ENCODE peak calls at places on chromosomes 7 and 10, in nine cellular contexts. One of them, this sample, is unnamed.

GRCh38 chr10:75652136-75652535 is 220.7 kb downstream of the LRMDA start:
- DNase-seq in CD8-positive, alpha-beta memory T cell: no peak
- DNase-seq in prostate gland: no peak
- DNase-seq in CD8-positive, alpha-beta T cell: no peak
- DNase-seq in mesendoderm: no peak
- DNase-seq in lung: no peak
- DNase-seq in OCI-LY7: no peak
- DNase-seq in HL-60: no peak
- DNase-seq in A549: no peak
- DNase-seq in this sample: no peak

GRCh38 chr7:30881448-30881847 is 30.2 kb upstream of the AQP1 start:
- DNase-seq in prostate gland: no peak
- DNase-seq in A549: no peak
- DNase-seq in lung: no peak
- DNase-seq in HL-60: no peak
- DNase-seq in mesendoderm: no peak
- DNase-seq in CD8-positive, alpha-beta memory T cell: no peak
- DNase-seq in OCI-LY7: no peak
- DNase-seq in CD8-positive, alpha-beta T cell: no peak
- DNase-seq in this sample: no peak

GRCh38 chr10:18879284-18879683 is 169.3 kb upstream of the MALRD1 start:
- DNase-seq in CD8-positive, alpha-beta memory T cell: no peak
- DNase-seq in mesendoderm: no peak
- DNase-seq in lung: no peak
- DNase-seq in HL-60: no peak
- DNase-seq in CD8-positive, alpha-beta T cell: no peak
- DNase-seq in A549: no peak
- DNase-seq in prostate gland: no peak
- DNase-seq in OCI-LY7: no peak
- DNase-seq in this sample: no peak

GRCh38 chr10:24826022-24826421 is 102.3 kb upstream of the ARHGAP21 start:
- DNase-seq in A549: no peak
- DNase-seq in OCI-LY7: no peak
- DNase-seq in mesendoderm: no peak
- DNase-seq in CD8-positive, alpha-beta memory T cell: no peak
- DNase-seq in CD8-positive, alpha-beta T cell: no peak
- DNase-seq in lung: no peak
- DNase-seq in prostate gland: no peak
- DNase-seq in HL-60: no peak
- DNase-seq in this sample: no peak

GRCh38 chr7:134619627-134620331 is 26.9 kb upstream of the BPGM start:
- DNase-seq in prostate gland: no peak
- DNase-seq in lung: no peak
- DNase-seq in OCI-LY7: no peak
- DNase-seq in CD8-positive, alpha-beta T cell: no peak
- DNase-seq in HL-60: no peak
- DNase-seq in A549: peak
- DNase-seq in CD8-positive, alpha-beta memory T cell: no peak
- DNase-seq in mesendoderm: no peak
- DNase-seq in this sample: no peak

GRCh38 chr10:132850246-132850645 is 64.3 kb upstream of the NKX6-2 start:
- DNase-seq in OCI-LY7: no peak
- DNase-seq in lung: no peak
- DNase-seq in CD8-positive, alpha-beta T cell: peak
- DNase-seq in A549: no peak
- DNase-seq in CD8-positive, alpha-beta memory T cell: no peak
- DNase-seq in HL-60: no peak
- DNase-seq in mesendoderm: no peak
- DNase-seq in prostate gland: no peak
- DNase-seq in this sample: no peak

GRCh38 chr7:1289681-1290261 is 57.1 kb downstream of the UNCX start:
- DNase-seq in CD8-positive, alpha-beta T cell: no peak
- DNase-seq in CD8-positive, alpha-beta memory T cell: no peak
- DNase-seq in prostate gland: no peak
- DNase-seq in OCI-LY7: no peak
- DNase-seq in mesendoderm: no peak
- DNase-seq in HL-60: no peak
- DNase-seq in A549: no peak
- DNase-seq in lung: no peak
- DNase-seq in this sample: no peak

GRCh38 chr7:11452491-11452890 is 379.5 kb downstream of the THSD7A start:
- DNase-seq in CD8-positive, alpha-beta memory T cell: no peak
- DNase-seq in mesendoderm: no peak
- DNase-seq in CD8-positive, alpha-beta T cell: no peak
- DNase-seq in HL-60: no peak
- DNase-seq in OCI-LY7: no peak
- DNase-seq in lung: no peak
- DNase-seq in A549: no peak
- DNase-seq in prostate gland: no peak
- DNase-seq in this sample: no peak

DNA sequence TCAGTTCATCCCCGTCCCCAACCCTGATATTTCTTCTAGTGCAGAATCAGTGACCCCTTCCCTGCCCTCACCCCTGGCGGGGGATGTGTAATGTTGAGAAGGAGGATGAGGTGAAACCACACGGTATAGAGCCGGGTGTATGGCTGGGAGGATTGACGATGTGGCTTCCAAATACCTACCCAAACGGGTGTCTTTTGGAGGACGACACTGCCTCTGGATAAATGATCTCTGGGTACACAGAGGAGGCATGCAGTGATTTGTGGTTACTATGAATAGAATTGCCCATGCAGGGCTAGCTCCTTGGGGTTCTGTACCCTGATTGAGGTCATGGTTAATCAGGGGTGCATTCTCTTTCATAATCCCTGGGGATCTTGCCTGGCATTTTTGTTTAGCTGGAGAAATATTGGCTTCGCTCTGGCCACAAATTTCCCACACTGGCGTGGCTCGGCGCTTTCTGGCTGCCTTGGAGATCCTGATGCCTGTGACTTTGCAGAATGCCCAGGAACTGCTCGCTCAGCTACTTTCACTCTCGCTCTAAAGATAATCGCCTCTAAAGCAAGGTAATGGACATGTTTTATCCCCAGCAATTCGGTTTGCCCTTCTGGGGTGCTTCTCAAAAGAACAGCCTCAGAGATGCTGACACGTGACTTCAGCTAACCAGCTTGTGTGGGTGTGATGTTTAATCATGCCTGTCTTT is 89.3 kb downstream of the RBM20 start:
- DNase-seq in A549: no peak
- DNase-seq in prostate gland: no peak
- DNase-seq in OCI-LY7: no peak
- DNase-seq in HL-60: no peak
- DNase-seq in CD8-positive, alpha-beta memory T cell: no peak
- DNase-seq in lung: no peak
- DNase-seq in CD8-positive, alpha-beta T cell: no peak
- DNase-seq in mesendoderm: no peak
- DNase-seq in this sample: peak
- H3K4me3 ChIP-seq in A549: peak
- H3K4me3 ChIP-seq in prostate gland: no peak
- H3K4me3 ChIP-seq in OCI-LY7: peak
- H3K4me3 ChIP-seq in HL-60: peak
- H3K4me3 ChIP-seq in CD8-positive, alpha-beta memory T cell: no peak
- H3K4me3 ChIP-seq in lung: no peak
- H3K4me3 ChIP-seq in CD8-positive, alpha-beta T cell: no peak
- H3K4me3 ChIP-seq in mesendoderm: no peak
- H3K4me3 ChIP-seq in this sample: peak

GRCh38 chr7:47654672-47655340 is 72.9 kb upstream of the TNS3 start:
- DNase-seq in lung: no peak
- DNase-seq in mesendoderm: no peak
- DNase-seq in OCI-LY7: no peak
- DNase-seq in prostate gland: no peak
- DNase-seq in HL-60: no peak
- DNase-seq in CD8-positive, alpha-beta T cell: no peak
- DNase-seq in A549: no peak
- DNase-seq in CD8-positive, alpha-beta memory T cell: no peak
- DNase-seq in this sample: no peak
- H3K27ac ChIP-seq in lung: no peak
- H3K27ac ChIP-seq in mesendoderm: no peak
- H3K27ac ChIP-seq in OCI-LY7: no peak
- H3K27ac ChIP-seq in prostate gland: no peak
- H3K27ac ChIP-seq in HL-60: no peak
- H3K27ac ChIP-seq in CD8-positive, alpha-beta T cell: no peak
- H3K27ac ChIP-seq in A549: peak
- H3K27ac ChIP-seq in CD8-positive, alpha-beta memory T cell: no peak
- H3K27ac ChIP-seq in this sample: no peak

GRCh38 chr7:2638224-2638991 is 6.6 kb downstream of the TTYH3 start:
- DNase-seq in prostate gland: no peak
- DNase-seq in A549: no peak
- DNase-seq in mesendoderm: no peak
- DNase-seq in CD8-positive, alpha-beta T cell: no peak
- DNase-seq in CD8-positive, alpha-beta memory T cell: no peak
- DNase-seq in OCI-LY7: no peak
- DNase-seq in lung: no peak
- DNase-seq in HL-60: no peak
- DNase-seq in this sample: no peak
- H3K4me3 ChIP-seq in prostate gland: no peak
- H3K4me3 ChIP-seq in A549: no peak
- H3K4me3 ChIP-seq in mesendoderm: no peak
- H3K4me3 ChIP-seq in CD8-positive, alpha-beta T cell: no peak
- H3K4me3 ChIP-seq in CD8-positive, alpha-beta memory T cell: no peak
- H3K4me3 ChIP-seq in OCI-LY7: no peak
- H3K4me3 ChIP-seq in lung: no peak
- H3K4me3 ChIP-seq in HL-60: no peak
- H3K4me3 ChIP-seq in this sample: no peak

DNA sequence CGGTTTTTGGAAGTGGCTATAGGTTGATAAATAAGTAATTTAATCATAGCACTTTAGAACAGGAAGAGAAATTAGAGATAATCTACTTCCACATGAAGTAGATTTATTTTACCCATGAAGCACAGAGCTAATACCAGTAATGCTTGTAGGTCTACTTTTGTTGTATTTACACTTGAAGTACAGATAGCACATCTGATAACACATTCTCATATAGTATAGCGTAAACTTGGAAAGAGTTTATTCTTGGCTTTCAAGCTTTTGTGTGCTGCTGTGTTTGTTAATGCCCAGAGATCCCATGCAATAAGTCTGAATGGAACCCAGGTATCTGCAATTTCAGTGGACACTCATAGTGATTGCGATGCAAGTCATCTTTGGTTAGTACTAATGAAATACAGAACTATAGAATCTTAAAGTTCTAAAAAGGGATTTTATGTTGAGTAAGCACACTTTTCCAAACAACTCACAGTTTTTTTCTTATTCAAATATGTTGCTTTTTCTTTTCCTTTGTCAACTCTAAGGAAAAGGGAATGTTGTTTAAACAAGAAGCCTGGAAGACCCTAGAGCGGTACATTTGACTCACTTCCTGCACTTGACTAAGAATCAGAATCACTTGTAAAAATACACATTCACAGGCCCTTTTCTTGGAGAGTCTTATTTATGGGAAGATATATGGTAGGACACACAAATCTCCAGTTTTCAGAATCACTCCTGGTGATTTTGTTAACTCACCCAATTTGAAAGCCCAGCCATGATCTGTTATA is 105.8 kb downstream of the GNAI1 start:
- DNase-seq in mesendoderm: no peak
- DNase-seq in A549: no peak
- DNase-seq in OCI-LY7: no peak
- DNase-seq in lung: no peak
- DNase-seq in CD8-positive, alpha-beta T cell: no peak
- DNase-seq in HL-60: no peak
- DNase-seq in CD8-positive, alpha-beta memory T cell: no peak
- DNase-seq in prostate gland: no peak
- DNase-seq in this sample: no peak
- H3K27ac ChIP-seq in mesendoderm: no peak
- H3K27ac ChIP-seq in A549: no peak
- H3K27ac ChIP-seq in OCI-LY7: no peak
- H3K27ac ChIP-seq in lung: no peak
- H3K27ac ChIP-seq in CD8-positive, alpha-beta T cell: no peak
- H3K27ac ChIP-seq in HL-60: no peak
- H3K27ac ChIP-seq in CD8-positive, alpha-beta memory T cell: no peak
- H3K27ac ChIP-seq in prostate gland: no peak
- H3K27ac ChIP-seq in this sample: no peak

This sample was measured in SJCRH30.